ENCODE peak calls at places on chromosomes 5 and 9, in six cellular contexts. F is adrenal gland, A is Peyer's patch, R is body of pancreas, B is uterus, D is heart left ventricle. I is an unnamed sample. For H3K36me3, the result is how much of the 10 kb centered on the place peaks cover.

GRCh38 chr9:33628865-33629410 is 104.9 kb downstream of the ANKRD18B start:
- DNase-seq in D (no peak), A (no peak), F (no peak), B (no peak), R (no peak), I (no peak)

GRCh38 chr9:34547960-34548603 is 25.3 kb upstream of the ENHO start:
- DNase-seq in B (peak), F (peak), A (no peak), R (peak), D (peak), I (peak)

GRCh38 chr9:7970666-7971335 is 171.2 kb upstream of the DMAC1 start:
- DNase-seq in R (no peak), D (no peak), B (no peak), A (no peak), F (no peak), I (no peak)

GRCh38 chr5:62614355-62614754 is 35.7 kb downstream of the LRRC70 start:
- DNase-seq in B (no peak), A (no peak), R (no peak), D (no peak), F (no peak), I (no peak)

GRCh38 chr9:124139001-124139400 is 118.7 kb upstream of the NEK6 start:
- DNase-seq in A (no peak), R (no peak), D (no peak), F (no peak), B (no peak), I (no peak)

GRCh38 chr9:75889977-75890540 is 414 bp upstream of the PCSK5 start:
- DNase-seq in D (peak), F (peak), A (no peak), R (peak), B (peak), I (peak)

GRCh38 chr9:7676757-7677156 is 122.8 kb downstream of the DMAC1 start:
- DNase-seq in D (no peak), F (no peak), R (peak), B (no peak), A (no peak), I (no peak)

GRCh38 chr9:78363221-78363620 is 66.3 kb downstream of the PSAT1 start:
- DNase-seq in B (no peak), D (no peak), F (no peak), R (no peak), A (no peak), I (no peak)

GRCh38 chr9:129235931-129236331 is 57.9 kb upstream of the IER5L start:
- DNase-seq in R (no peak), F (no peak), A (peak), B (no peak), D (no peak), I (no peak)

GRCh38 chr5:78112931-78113330 is 181.6 kb downstream of the AP3B1 start:
- DNase-seq in A (no peak), F (no peak), B (no peak), R (no peak), D (no peak), I (no peak)

GRCh38 chr9:81455826-81456225 is 233.5 kb downstream of the TLE1 start:
- DNase-seq in A (no peak), F (no peak), B (no peak), R (no peak), D (no peak), I (no peak)

GRCh38 chr5:144142826-144143167 is 27.7 kb downstream of the YIPF5 start:
- DNase-seq in D (no peak), F (no peak), B (no peak), R (no peak), A (no peak), I (no peak)

GRCh38 chr9:13278368-13279246 is 885 bp downstream of the MPDZ start:
- DNase-seq in D (peak), B (peak), A (no peak), F (peak), R (peak), I (peak)

GRCh38 chr5:9785751-9786150 is 155.6 kb upstream of the TAS2R1 start:
- DNase-seq in B (no peak), A (no peak), R (no peak), F (no peak), D (no peak), I (no peak)

GRCh38 chr9:133122935-133123611 is 2.0 kb upstream of the RALGDS start:
- DNase-seq in F (peak), D (no peak), A (no peak), B (peak), R (no peak), I (no peak)

GRCh38 chr5:116900793-116901192 is 326.2 kb upstream of the SEMA6A start:
- DNase-seq in R (no peak), D (no peak), B (no peak), F (no peak), A (no peak), I (no peak)

GRCh38 chr5:57824047-57824446 is 341.4 kb upstream of the ACTBL2 start:
- DNase-seq in D (no peak), B (no peak), F (no peak), R (no peak), A (no peak), I (no peak)

GRCh38 chr5:127844631-127845030 is 141.4 kb downstream of the CCDC192 start:
- DNase-seq in A (no peak), F (no peak), D (peak), B (peak), R (no peak), I (peak)

GRCh38 chr9:101716629-101717028 is 21.8 kb downstream of the GRIN3A start:
- DNase-seq in B (no peak), A (no peak), F (no peak), R (no peak), D (no peak), I (no peak)

GRCh38 chr9:92385953-92386352 is 18.4 kb downstream of the OGN start:
- DNase-seq in B (no peak), D (no peak), A (no peak), R (no peak), F (no peak), I (no peak)

GRCh38 chr5:93192107-93192506 is 388.9 kb downstream of the NR2F1-AS1 start:
- DNase-seq in D (no peak), A (no peak), B (no peak), F (no peak), R (no peak), I (no peak)

GRCh38 chr5:112682621-112683061 is 55.0 kb upstream of the APC start:
- DNase-seq in B (no peak), A (no peak), D (no peak), F (no peak), R (no peak), I (no peak)

GRCh38 chr9:124257865-124258764 is at the start of gene NEK6:
- DNase-seq in B (no peak), D (peak), A (no peak), F (no peak), R (peak), I (no peak)

GRCh38 chr5:138460032-138460693 is 5.1 kb upstream of the EGR1 start:
- DNase-seq in B (no peak), D (no peak), R (no peak), A (no peak), F (no peak), I (no peak)

GRCh38 chr9:109934499-109935214 is 154.7 kb downstream of the PALM2AKAP2 start:
- DNase-seq in R (peak), B (no peak), F (no peak), A (no peak), D (no peak), I (no peak)

GRCh38 chr5:151141535-151141934 is 16.0 kb downstream of the ANXA6 start:
- DNase-seq in A (peak), B (peak), D (peak), R (no peak), F (no peak), I (no peak)

GRCh38 chr9:134267305-134268265 is 58.7 kb upstream of the RXRA start:
- DNase-seq in A (no peak), B (no peak), R (no peak), D (peak), F (peak), I (no peak)

GRCh38 chr5:57751710-57752109 is 269.1 kb upstream of the ACTBL2 start:
- DNase-seq in A (no peak), D (no peak), F (no peak), R (no peak), B (no peak), I (no peak)

GRCh38 chr5:127011151-127011550 is 19.2 kb downstream of the MARCHF3 start:
- DNase-seq in F (no peak), A (no peak), R (no peak), D (no peak), B (no peak), I (no peak)

GRCh38 chr5:141683596-141684161 is 1.6 kb upstream of the ARAP3 start:
- DNase-seq in A (no peak), F (no peak), B (no peak), R (no peak), D (no peak), I (no peak)

GRCh38 chr5:147439253-147439652 is 70.6 kb downstream of the DPYSL3 start:
- DNase-seq in B (no peak), D (no peak), R (no peak), A (no peak), F (no peak), I (no peak)

GRCh38 chr9:7313389-7313788 is 486.2 kb downstream of the DMAC1 start:
- DNase-seq in D (no peak), B (no peak), F (no peak), R (no peak), A (no peak), I (no peak)

GRCh38 chr5:7372399-7372798 is 23.5 kb upstream of the ADCY2 start:
- DNase-seq in A (no peak), R (no peak), B (no peak), D (no peak), F (no peak), I (no peak)

GRCh38 chr9:91658513-91659105 is 235.0 kb upstream of the NFIL3 start:
- DNase-seq in A (no peak), R (no peak), F (no peak), D (peak), B (no peak), I (no peak)

GRCh38 chr5:83570916-83571315 is 99.4 kb downstream of the VCAN start:
- DNase-seq in R (no peak), F (no peak), D (no peak), B (no peak), A (no peak), I (no peak)

GRCh38 chr9:109182940-109183798 is 16.1 kb upstream of the FRRS1L start:
- DNase-seq in R (peak), B (no peak), F (peak), A (no peak), D (no peak), I (no peak)

GRCh38 chr5:145936401-145937131 is at the start of gene SH3RF2:
- DNase-seq in R (peak), B (no peak), A (no peak), F (peak), D (peak), I (peak)

GRCh38 chr5:77743181-77743580 is 33.0 kb downstream of the TBCA start:
- DNase-seq in F (peak), R (no peak), D (no peak), A (no peak), B (no peak), I (no peak)

DNA sequence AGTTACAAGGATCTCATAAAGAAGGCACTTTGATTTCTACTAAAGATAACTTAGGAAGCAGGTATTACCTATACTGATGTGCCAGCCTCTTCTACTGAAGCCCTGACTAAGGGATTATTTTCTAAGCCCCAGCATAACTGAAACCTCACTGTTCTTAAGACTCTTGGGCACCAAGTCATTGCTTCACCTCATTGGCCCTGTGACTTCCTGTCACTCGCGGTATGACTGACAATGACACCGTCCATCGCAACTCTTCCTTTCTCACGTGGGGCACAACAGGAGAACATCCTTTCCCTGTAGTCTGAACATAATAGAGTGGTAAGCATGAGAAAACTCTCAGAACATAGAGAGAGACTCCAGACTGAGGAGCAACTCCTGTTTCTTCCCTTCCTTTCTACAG is 6.4 kb downstream of the OR2V2 start:
- DNase-seq in B (no peak), A (no peak), R (no peak), F (no peak), D (no peak), I (no peak)
- H3K36me3 ChIP-seq in B (under half), A (under half), R (under half), F (under half), D (under half), I (under half)

GRCh38 chr5:15901151-15901550 is 278.4 kb downstream of the MARCHF11 start:
- DNase-seq in F (no peak), D (no peak), A (no peak), B (no peak), R (no peak), I (no peak)
- TF ChIP-seq POLR2A in F (no peak), D (no peak), A (no peak), B (no peak), R (no peak), I (no peak)

DNA sequence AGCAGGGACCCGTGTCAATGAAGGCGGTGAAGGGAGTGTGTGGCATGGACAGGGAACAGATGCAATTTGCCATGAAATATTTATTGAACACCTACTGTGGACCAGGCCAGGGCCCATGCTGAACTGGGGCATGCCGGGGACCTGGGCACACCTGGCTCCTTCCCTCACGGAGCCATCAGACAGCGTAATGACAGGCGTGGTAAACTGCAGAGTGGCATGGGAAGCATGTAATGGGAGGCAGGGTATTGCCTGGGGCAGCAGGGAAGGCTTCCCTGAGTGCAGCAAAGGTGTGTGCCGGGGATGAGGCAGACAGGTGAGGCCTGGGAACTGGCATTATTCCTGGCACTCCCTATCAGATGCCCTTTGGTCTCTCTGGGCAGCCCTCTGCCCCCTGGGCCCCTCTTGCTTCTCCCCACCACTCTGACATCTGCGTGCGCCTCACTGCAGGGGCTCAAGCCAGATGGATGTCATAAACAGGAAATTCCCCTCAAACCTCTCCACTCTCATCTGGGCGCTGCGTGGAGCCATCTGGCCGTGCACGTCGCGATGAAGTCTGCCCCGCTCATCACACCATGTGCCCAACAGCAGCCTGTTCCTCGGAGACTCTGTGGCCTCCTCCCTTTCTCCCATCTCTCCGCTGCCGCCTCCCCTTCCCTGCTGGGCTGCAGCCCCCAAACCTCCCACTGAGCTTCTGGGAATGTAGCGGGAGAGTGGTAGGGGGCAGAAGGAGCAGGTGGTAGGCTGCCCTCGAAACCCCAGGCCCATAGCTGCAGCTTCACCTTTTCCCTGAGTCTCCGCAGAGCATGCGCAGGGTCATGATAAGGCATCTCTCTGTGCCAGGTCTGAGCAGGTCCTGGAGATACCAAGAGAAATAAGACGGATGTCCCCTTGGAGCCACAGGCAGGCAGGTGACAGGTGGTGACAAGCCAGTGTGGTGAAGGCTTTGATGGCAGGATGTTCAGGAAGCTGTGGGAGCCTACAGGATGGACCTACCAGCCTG is 67.8 kb downstream of the HMCN2 start:
- DNase-seq in R (no peak), B (no peak), A (no peak), D (no peak), F (no peak), I (no peak)
- H3K27ac ChIP-seq in R (no peak), B (peak), A (peak), D (no peak), F (no peak), I (no peak)

GRCh38 chr9:127816728-127817127 is 14.0 kb downstream of the FPGS start:
- DNase-seq in A (no peak), B (no peak), D (no peak), F (no peak), R (no peak), I (no peak)
- H3K36me3 ChIP-seq in A (half or more), B (under half), D (half or more), F (half or more), R (under half), I (half or more)